ENCODE peak calls at places on chromosomes 3 and 15, in four cellular contexts. B, O, I and X are unnamed samples.

GRCh38 chr3:191136347-191136746 is 62.7 kb upstream of the OSTN start:
- DNase-seq in O (no peak), B (no peak), I (peak; percentile 8), X (no peak)

GRCh38 chr3:28050895-28051294 is 190.5 kb upstream of the CMC1 start:
- DNase-seq in I (peak; percentile 2), B (no peak), O (no peak), X (peak; percentile 31)

GRCh38 chr15:49987198-49987785 is 131.7 kb downstream of the ATP8B4 start:
- DNase-seq in I (no peak), B (no peak), O (no peak), X (no peak)

GRCh38 chr3:168123211-168124173 is 27.8 kb upstream of the GOLIM4 start:
- DNase-seq in O (no peak), B (no peak), I (no peak), X (no peak)

GRCh38 chr3:126375835-126376331 is 18.7 kb upstream of the KLF15 start:
- DNase-seq in O (no peak), I (no peak), B (no peak), X (no peak)

GRCh38 chr3:168417016-168417415 is 321.3 kb upstream of the GOLIM4 start:
- DNase-seq in O (no peak), I (no peak), B (no peak), X (no peak)

GRCh38 chr15:41557673-41558399 is 1.2 kb upstream of the TYRO3 start:
- DNase-seq in I (peak; percentile 84), O (peak; percentile 7), B (peak; percentile 69), X (peak; percentile 75)

GRCh38 chr3:19348929-19349564 is 200.7 kb downstream of the KCNH8 start:
- DNase-seq in I (peak; percentile 16), O (no peak), B (no peak), X (peak; percentile 2)

GRCh38 chr3:146396792-146397191 is 72.6 kb downstream of the PLSCR2 start:
- DNase-seq in O (no peak), I (no peak), B (no peak), X (no peak)

GRCh38 chr3:62161306-62161705 is 212.0 kb downstream of the FEZF2 start:
- DNase-seq in O (no peak), B (no peak), I (no peak), X (no peak)

GRCh38 chr3:14510838-14511622 is 29.1 kb downstream of the GRIP2 start:
- DNase-seq in O (no peak), B (no peak), I (no peak), X (no peak)

GRCh38 chr3:144324061-144324460 is 352.4 kb downstream of the DIPK2A start:
- DNase-seq in I (no peak), B (no peak), O (no peak), X (peak; percentile 79)

GRCh38 chr3:123424321-123424998 is 24.4 kb downstream of the ADCY5 start:
- DNase-seq in O (no peak), I (no peak), B (no peak), X (no peak)

GRCh38 chr3:188869628-188870027 is 302.1 kb upstream of the TPRG1 start:
- DNase-seq in B (no peak), O (no peak), I (no peak), X (no peak)

GRCh38 chr15:65792988-65793812 is 1.1 kb upstream of the DENND4A start:
- DNase-seq in I (no peak), B (no peak), O (no peak), X (no peak)

GRCh38 chr15:65789759-65790158 is 2.3 kb downstream of the DENND4A start:
- DNase-seq in O (no peak), B (no peak), I (no peak), X (no peak)

GRCh38 chr15:65790692-65791334 is 1.3 kb downstream of the DENND4A start:
- DNase-seq in B (no peak), O (no peak), I (no peak), X (no peak)

GRCh38 chr15:65792130-65792987 is at the start of gene DENND4A:
- DNase-seq in B (peak; percentile 72), O (peak; percentile 97), I (peak; percentile 99), X (peak; percentile 98)

GRCh38 chr15:65791335-65792129 is 561 bp downstream of the DENND4A start:
- DNase-seq in B (peak; percentile 30), O (no peak), I (peak; percentile 81), X (no peak)
- TF ChIP-seq SPI1 in B (no peak), O (no peak), I (no peak), X (no peak)

GRCh38 chr3:119690043-119690656 is 12.7 kb upstream of the CFAP91 start:
- DNase-seq in B (no peak), O (no peak), I (peak; percentile 29), X (no peak)
- TF ChIP-seq SPI1 in B (no peak), O (no peak), I (no peak), X (no peak)

GRCh38 chr15:52230073-52230472 is 38.9 kb upstream of the GNB5 start:
- DNase-seq in B (no peak), O (no peak), I (no peak), X (no peak)
- TF ChIP-seq SPI1 in B (no peak), O (no peak), I (no peak), X (no peak)

DNA sequence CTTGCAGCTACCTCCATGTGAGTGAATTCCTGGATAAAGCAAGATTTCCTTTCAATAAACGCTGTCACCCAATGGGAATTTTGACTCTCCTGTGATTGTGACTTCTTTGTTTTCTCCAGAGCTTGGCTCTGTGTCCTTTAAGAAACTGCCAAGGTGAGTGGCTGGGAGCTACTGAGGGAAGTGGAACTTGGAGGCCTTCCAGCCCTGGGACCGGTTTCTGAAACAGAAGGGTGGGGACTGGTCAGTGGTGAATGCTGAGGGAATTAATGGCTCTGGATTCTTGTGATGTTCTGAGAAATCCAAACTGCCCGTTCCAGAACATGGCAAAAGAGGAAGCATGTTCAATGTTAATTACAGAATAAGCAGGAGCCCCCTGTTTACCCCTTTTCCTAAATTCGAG is 41.1 kb upstream of the MYZAP start:
- DNase-seq in B (no peak), O (no peak), I (no peak), X (no peak)
- TF ChIP-seq SPI1 in B (no peak), O (no peak), I (no peak), X (no peak)